ENCODE peak calls at places on chromosomes 5 and 9, in five cellular contexts. One of them, this sample, is unnamed.

GRCh38 chr5:19928556-19929421 is 59.2 kb downstream of the CDH18 start:
- DNase-seq in omental fat pad: no peak
- DNase-seq in GM20000: no peak
- DNase-seq in GM10248: no peak
- DNase-seq in astrocyte of the spinal cord: peak
- DNase-seq in this sample: no peak

GRCh38 chr5:7850533-7851239 is at the start of gene CFAP90:
- DNase-seq in omental fat pad: no peak
- DNase-seq in GM20000: peak
- DNase-seq in GM10248: no peak
- DNase-seq in astrocyte of the spinal cord: peak
- DNase-seq in this sample: no peak

GRCh38 chr9:112075009-112075378 is 100.1 kb downstream of the SUSD1 start:
- DNase-seq in omental fat pad: no peak
- DNase-seq in GM20000: no peak
- DNase-seq in GM10248: no peak
- DNase-seq in astrocyte of the spinal cord: no peak
- DNase-seq in this sample: no peak

GRCh38 chr5:17232405-17232804 is 15.0 kb downstream of the BASP1 start:
- DNase-seq in omental fat pad: no peak
- DNase-seq in GM20000: no peak
- DNase-seq in GM10248: no peak
- DNase-seq in astrocyte of the spinal cord: no peak
- DNase-seq in this sample: no peak

GRCh38 chr9:133839822-133840329 is 101.7 kb upstream of the SARDH start:
- DNase-seq in omental fat pad: no peak
- DNase-seq in GM20000: no peak
- DNase-seq in GM10248: no peak
- DNase-seq in astrocyte of the spinal cord: no peak
- DNase-seq in this sample: no peak

GRCh38 chr5:55141945-55142690 is 17.9 kb upstream of the GPX8 start:
- DNase-seq in omental fat pad: no peak
- DNase-seq in GM20000: no peak
- DNase-seq in GM10248: no peak
- DNase-seq in astrocyte of the spinal cord: no peak
- DNase-seq in this sample: no peak

GRCh38 chr9:7816021-7816420 is 16.4 kb upstream of the DMAC1 start:
- DNase-seq in omental fat pad: no peak
- DNase-seq in GM20000: no peak
- DNase-seq in GM10248: no peak
- DNase-seq in astrocyte of the spinal cord: no peak
- DNase-seq in this sample: no peak

GRCh38 chr9:94911986-94912635 is 185.6 kb downstream of the AOPEP start:
- DNase-seq in omental fat pad: no peak
- DNase-seq in GM20000: no peak
- DNase-seq in GM10248: no peak
- DNase-seq in astrocyte of the spinal cord: no peak
- DNase-seq in this sample: no peak

GRCh38 chr9:93305497-93306020 is 121.6 kb downstream of the WNK2 start:
- DNase-seq in omental fat pad: no peak
- DNase-seq in GM20000: peak
- DNase-seq in GM10248: no peak
- DNase-seq in astrocyte of the spinal cord: no peak
- DNase-seq in this sample: peak

GRCh38 chr9:118609355-118610044 is 759.7 kb downstream of the BRINP1 start:
- DNase-seq in omental fat pad: no peak
- DNase-seq in GM20000: no peak
- DNase-seq in GM10248: no peak
- DNase-seq in astrocyte of the spinal cord: peak
- DNase-seq in this sample: no peak

GRCh38 chr5:172450861-172451695 is 3.2 kb downstream of the SH3PXD2B start:
- DNase-seq in omental fat pad: peak
- DNase-seq in GM20000: peak
- DNase-seq in GM10248: peak
- DNase-seq in astrocyte of the spinal cord: no peak
- DNase-seq in this sample: no peak

GRCh38 chr5:149838881-149839739 is 105.5 kb downstream of the PDE6A start:
- DNase-seq in omental fat pad: no peak
- DNase-seq in GM20000: no peak
- DNase-seq in GM10248: no peak
- DNase-seq in astrocyte of the spinal cord: peak
- DNase-seq in this sample: no peak

GRCh38 chr9:19160085-19160484 is 32.8 kb upstream of the PLIN2 start:
- DNase-seq in omental fat pad: no peak
- DNase-seq in GM20000: no peak
- DNase-seq in GM10248: no peak
- DNase-seq in astrocyte of the spinal cord: no peak
- DNase-seq in this sample: no peak

GRCh38 chr5:525916-526315 is 1.7 kb upstream of the SLC9A3 start:
- DNase-seq in omental fat pad: no peak
- DNase-seq in GM20000: no peak
- DNase-seq in GM10248: no peak
- DNase-seq in astrocyte of the spinal cord: no peak
- DNase-seq in this sample: no peak

GRCh38 chr9:111300140-111300735 is 29.8 kb downstream of the OR2K2 start:
- DNase-seq in omental fat pad: no peak
- DNase-seq in GM20000: no peak
- DNase-seq in GM10248: no peak
- DNase-seq in astrocyte of the spinal cord: no peak
- DNase-seq in this sample: no peak

GRCh38 chr5:17219006-17219422 is 1.6 kb downstream of the BASP1 start:
- DNase-seq in omental fat pad: no peak
- DNase-seq in GM20000: peak
- DNase-seq in GM10248: peak
- DNase-seq in astrocyte of the spinal cord: peak
- DNase-seq in this sample: no peak

GRCh38 chr9:14027114-14027812 is 286.7 kb downstream of the NFIB start:
- DNase-seq in omental fat pad: no peak
- DNase-seq in GM20000: no peak
- DNase-seq in GM10248: no peak
- DNase-seq in astrocyte of the spinal cord: no peak
- DNase-seq in this sample: no peak

GRCh38 chr5:142323480-142324376 is 1.1 kb downstream of the SPRY4 start:
- DNase-seq in omental fat pad: no peak
- DNase-seq in GM20000: no peak
- DNase-seq in GM10248: no peak
- DNase-seq in astrocyte of the spinal cord: peak
- DNase-seq in this sample: no peak

GRCh38 chr5:23314827-23315226 is 192.6 kb upstream of the PRDM9 start:
- DNase-seq in omental fat pad: no peak
- DNase-seq in GM20000: no peak
- DNase-seq in GM10248: no peak
- DNase-seq in astrocyte of the spinal cord: peak
- DNase-seq in this sample: no peak

GRCh38 chr5:176714067-176714466 is 66.8 kb downstream of the TSPAN17 start:
- DNase-seq in omental fat pad: no peak
- DNase-seq in GM20000: no peak
- DNase-seq in GM10248: no peak
- DNase-seq in astrocyte of the spinal cord: no peak
- DNase-seq in this sample: no peak

GRCh38 chr5:54656261-54656728 is 138.7 kb downstream of the SNX18 start:
- DNase-seq in omental fat pad: no peak
- DNase-seq in GM20000: no peak
- DNase-seq in GM10248: no peak
- DNase-seq in astrocyte of the spinal cord: no peak
- DNase-seq in this sample: no peak

GRCh38 chr9:113471566-113471965 is 8.0 kb downstream of the RGS3 start:
- DNase-seq in omental fat pad: no peak
- DNase-seq in GM20000: no peak
- DNase-seq in GM10248: no peak
- DNase-seq in astrocyte of the spinal cord: no peak
- DNase-seq in this sample: no peak

GRCh38 chr9:37410969-37411785 is 11.3 kb upstream of the GRHPR start:
- DNase-seq in omental fat pad: no peak
- DNase-seq in GM20000: peak
- DNase-seq in GM10248: peak
- DNase-seq in astrocyte of the spinal cord: no peak
- DNase-seq in this sample: no peak

GRCh38 chr9:16275795-16276624 is 594.5 kb downstream of the BNC2 start:
- DNase-seq in omental fat pad: no peak
- DNase-seq in GM20000: no peak
- DNase-seq in GM10248: no peak
- DNase-seq in astrocyte of the spinal cord: no peak
- DNase-seq in this sample: no peak

GRCh38 chr5:149615976-149616375 is 34.7 kb downstream of the ARHGEF37 start:
- DNase-seq in omental fat pad: no peak
- DNase-seq in GM20000: no peak
- DNase-seq in GM10248: no peak
- DNase-seq in astrocyte of the spinal cord: no peak
- DNase-seq in this sample: no peak

GRCh38 chr9:111610149-111610548 is 10.7 kb upstream of the PTGR1 start:
- DNase-seq in omental fat pad: no peak
- DNase-seq in GM20000: no peak
- DNase-seq in GM10248: no peak
- DNase-seq in astrocyte of the spinal cord: no peak
- DNase-seq in this sample: no peak

GRCh38 chr9:112086627-112087026 is 88.5 kb downstream of the SUSD1 start:
- DNase-seq in omental fat pad: no peak
- DNase-seq in GM20000: no peak
- DNase-seq in GM10248: no peak
- DNase-seq in astrocyte of the spinal cord: peak
- DNase-seq in this sample: no peak

GRCh38 chr9:93336720-93337119 is 114.8 kb upstream of the FAM120A start:
- DNase-seq in omental fat pad: no peak
- DNase-seq in GM20000: no peak
- DNase-seq in GM10248: peak
- DNase-seq in astrocyte of the spinal cord: no peak
- DNase-seq in this sample: no peak

GRCh38 chr5:117177302-117177701 is 602.7 kb upstream of the SEMA6A start:
- DNase-seq in omental fat pad: no peak
- DNase-seq in GM20000: no peak
- DNase-seq in GM10248: no peak
- DNase-seq in astrocyte of the spinal cord: no peak
- DNase-seq in this sample: no peak

DNA sequence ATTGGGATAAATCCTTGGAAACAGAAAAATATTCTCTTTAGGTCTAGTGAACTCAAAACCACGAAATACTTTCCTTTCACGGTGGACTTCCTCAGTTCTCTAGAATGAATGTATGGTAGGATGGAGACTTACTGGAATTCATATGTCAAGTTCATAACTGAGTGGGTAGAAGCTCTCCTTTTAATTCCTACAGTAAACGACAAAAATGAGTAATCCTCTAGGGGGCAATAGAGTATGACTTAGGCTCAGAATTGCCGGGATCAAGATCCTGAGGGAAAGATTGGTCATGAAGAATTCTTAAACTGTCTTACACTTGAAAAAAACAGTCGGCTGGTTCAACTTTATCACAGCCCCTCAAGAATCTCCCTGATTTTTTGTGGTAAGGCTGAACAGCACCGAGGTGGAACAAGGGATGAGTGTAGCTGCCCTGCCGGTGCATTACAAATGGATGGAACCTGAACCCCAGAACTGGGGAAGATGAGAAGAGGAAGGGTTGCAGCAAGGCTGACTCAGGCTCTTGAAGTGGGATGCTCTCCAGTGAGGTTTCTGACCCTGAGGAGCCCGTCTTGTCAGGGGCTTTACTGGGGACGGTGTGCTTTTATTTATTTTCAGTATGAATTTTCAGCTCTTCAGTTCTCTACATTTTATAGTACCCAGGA is 14.0 kb upstream of the LOX start:
- DNase-seq in omental fat pad: no peak
- DNase-seq in GM20000: no peak
- DNase-seq in GM10248: no peak
- DNase-seq in astrocyte of the spinal cord: peak
- DNase-seq in this sample: no peak
- TF ChIP-seq CTCF in omental fat pad: no peak
- TF ChIP-seq CTCF in GM20000: no peak
- TF ChIP-seq CTCF in GM10248: no peak
- TF ChIP-seq CTCF in astrocyte of the spinal cord: peak
- TF ChIP-seq CTCF in this sample: no peak

DNA sequence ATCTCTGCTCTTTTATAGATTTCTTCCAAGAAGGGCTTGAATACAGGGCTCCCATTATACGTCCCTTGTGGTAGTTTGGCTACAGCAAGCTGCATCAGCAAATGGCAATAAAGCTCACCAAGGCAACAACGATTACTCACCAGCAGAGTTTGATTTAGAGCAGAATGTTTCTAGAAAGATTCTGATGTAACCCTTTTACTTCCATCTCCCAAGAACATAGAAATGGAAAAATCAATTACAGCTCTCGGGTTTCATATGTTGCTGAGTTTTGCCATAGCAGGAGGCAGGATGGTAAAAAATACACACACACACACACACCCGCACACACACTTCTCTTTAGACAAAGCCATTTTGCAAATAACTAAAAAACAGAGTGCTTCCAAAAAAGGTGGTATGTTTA is 124.2 kb upstream of the TNPO1 start:
- DNase-seq in omental fat pad: no peak
- DNase-seq in GM20000: no peak
- DNase-seq in GM10248: no peak
- DNase-seq in astrocyte of the spinal cord: peak
- DNase-seq in this sample: no peak
- TF ChIP-seq CTCF in omental fat pad: no peak
- TF ChIP-seq CTCF in GM20000: no peak
- TF ChIP-seq CTCF in GM10248: no peak
- TF ChIP-seq CTCF in astrocyte of the spinal cord: no peak
- TF ChIP-seq CTCF in this sample: no peak

DNA sequence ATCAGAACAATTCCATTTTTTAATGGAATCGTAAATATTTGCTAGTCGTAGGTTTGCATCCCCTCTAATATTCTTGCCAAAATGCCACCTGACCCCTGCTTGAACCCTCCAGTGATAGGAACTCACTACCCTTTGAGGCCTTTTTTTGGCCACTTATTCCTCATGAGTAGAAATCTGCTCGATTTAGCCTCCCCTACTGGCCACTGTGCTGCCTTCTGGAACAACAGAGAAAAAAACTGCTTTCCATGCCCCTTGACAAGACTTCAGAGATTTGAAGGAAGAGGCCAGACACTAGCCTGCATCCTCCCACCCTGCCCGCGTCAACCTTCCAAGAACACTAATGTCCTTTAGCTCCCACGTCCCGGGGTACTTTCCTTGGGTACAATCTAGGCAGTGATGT is 4.1 kb downstream of the CCDC69 start:
- DNase-seq in omental fat pad: no peak
- DNase-seq in GM20000: no peak
- DNase-seq in GM10248: no peak
- DNase-seq in astrocyte of the spinal cord: no peak
- DNase-seq in this sample: no peak
- TF ChIP-seq CTCF in omental fat pad: no peak
- TF ChIP-seq CTCF in GM20000: peak
- TF ChIP-seq CTCF in GM10248: peak
- TF ChIP-seq CTCF in astrocyte of the spinal cord: peak
- TF ChIP-seq CTCF in this sample: no peak

DNA sequence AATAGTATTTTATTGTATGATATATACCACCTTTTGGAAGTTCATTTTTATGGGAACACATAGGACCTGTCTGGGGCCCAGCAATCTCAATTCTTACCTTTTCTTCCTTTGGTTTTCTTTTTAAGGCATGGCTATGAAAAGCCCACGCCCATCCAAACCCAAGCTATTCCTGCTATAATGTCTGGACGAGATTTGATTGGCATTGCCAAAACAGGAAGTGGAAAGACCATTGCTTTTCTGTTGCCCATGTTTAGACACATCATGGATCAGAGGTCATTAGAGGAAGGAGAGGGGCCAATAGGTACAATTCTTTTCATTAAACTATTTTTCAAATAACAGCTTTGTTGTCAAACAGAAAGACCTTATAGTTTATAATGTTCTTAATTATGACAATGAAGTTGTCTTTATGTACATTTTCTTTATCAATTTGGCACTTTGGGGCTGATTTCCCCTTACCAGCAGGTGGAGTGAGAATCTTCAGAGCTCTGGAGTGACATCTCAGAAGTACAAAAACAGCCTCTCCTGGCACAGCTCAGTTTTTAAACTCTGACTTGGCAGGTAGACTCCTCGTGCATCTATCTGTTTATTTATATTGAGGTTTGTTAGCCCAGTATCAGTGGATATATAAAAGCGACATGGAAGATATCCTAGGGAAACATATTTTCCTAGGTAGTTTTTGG is 25.8 kb downstream of the DDX46 start:
- DNase-seq in omental fat pad: no peak
- DNase-seq in GM20000: no peak
- DNase-seq in GM10248: no peak
- DNase-seq in astrocyte of the spinal cord: no peak
- DNase-seq in this sample: no peak
- TF ChIP-seq CTCF in omental fat pad: no peak
- TF ChIP-seq CTCF in GM20000: no peak
- TF ChIP-seq CTCF in GM10248: peak
- TF ChIP-seq CTCF in astrocyte of the spinal cord: peak
- TF ChIP-seq CTCF in this sample: no peak